ENCODE peak calls at places on chromosome 16, in nine cellular contexts. S is PC-3, J is OCI-LY7, U is SK-N-SH, Z is neural progenitor cell, D is HCT116, T is GM23338, C is GM23248, G is hepatocyte. O is an unnamed sample.

GRCh38 chr16:76705883-76706282 is 428.7 kb downstream of the CNTNAP4 start:
- DNase-seq in S (peak; percentile 21), J (no peak), C (no peak), G (peak; percentile 11), D (no peak), Z (no peak), U (no peak), T (no peak), O (no peak)

GRCh38 chr16:15792563-15792971 is 64.3 kb downstream of the MYH11 start:
- DNase-seq in T (no peak), Z (no peak), S (no peak), U (no peak), D (no peak), J (peak; percentile 61), G (no peak), C (no peak), O (no peak)

GRCh38 chr16:15650698-15651161 is 685 bp downstream of the NDE1 start:
- DNase-seq in D (no peak), Z (peak; percentile 60), J (peak; percentile 36), C (peak; percentile 65), G (peak; percentile 23), S (peak; percentile 21), U (peak; percentile 51), T (peak; percentile 75), O (peak; percentile 82)

GRCh38 chr16:16015849-16016248 is 66.4 kb downstream of the ABCC1 start:
- DNase-seq in C (no peak), D (no peak), G (no peak), S (no peak), Z (no peak), T (no peak), U (no peak), J (no peak), O (no peak)

GRCh38 chr16:7285520-7285919 is 47.1 kb upstream of the RBFOX1 start:
- DNase-seq in T (no peak), U (no peak), Z (no peak), D (no peak), G (no peak), C (no peak), S (no peak), J (no peak), O (no peak)

GRCh38 chr16:12092347-12092882 is 115.9 kb downstream of the SNX29 start:
- DNase-seq in Z (no peak), J (no peak), T (no peak), S (peak; percentile 48), D (peak; percentile 7), G (no peak), U (no peak), C (peak; percentile 77), O (no peak)

GRCh38 chr16:29719063-29719462 is 26.7 kb downstream of the C16orf54 start:
- DNase-seq in T (peak; percentile 24), U (no peak), S (no peak), J (no peak), Z (no peak), D (no peak), G (no peak), C (no peak), O (no peak)

GRCh38 chr16:85594621-85595298 is 18.4 kb upstream of the GSE1 start:
- DNase-seq in C (no peak), U (no peak), J (no peak), Z (no peak), D (no peak), S (no peak), G (no peak), T (no peak), O (no peak)

GRCh38 chr16:82792704-82793103 is 165.9 kb downstream of the CDH13 start:
- DNase-seq in Z (no peak), J (no peak), G (no peak), D (no peak), U (no peak), T (no peak), C (no peak), S (no peak), O (no peak)

GRCh38 chr16:68100504-68100903 is 15.3 kb downstream of the NFATC3 start:
- DNase-seq in C (no peak), J (no peak), T (no peak), Z (no peak), U (no peak), D (no peak), S (no peak), G (no peak), O (no peak)
- H3K79me2 ChIP-seq in C (peaks cover 95% of the 10 kb centered on the region), J (peaks cover 100% of the 10 kb centered on the region), T (peaks cover 98% of the 10 kb centered on the region), Z (peaks cover 100% of the 10 kb centered on the region), U (peaks cover 97% of the 10 kb centered on the region), D (peaks cover 81% of the 10 kb centered on the region), S (peaks cover 70% of the 10 kb centered on the region), G (peaks cover 99% of the 10 kb centered on the region), O (peaks cover 96% of the 10 kb centered on the region)

DNA sequence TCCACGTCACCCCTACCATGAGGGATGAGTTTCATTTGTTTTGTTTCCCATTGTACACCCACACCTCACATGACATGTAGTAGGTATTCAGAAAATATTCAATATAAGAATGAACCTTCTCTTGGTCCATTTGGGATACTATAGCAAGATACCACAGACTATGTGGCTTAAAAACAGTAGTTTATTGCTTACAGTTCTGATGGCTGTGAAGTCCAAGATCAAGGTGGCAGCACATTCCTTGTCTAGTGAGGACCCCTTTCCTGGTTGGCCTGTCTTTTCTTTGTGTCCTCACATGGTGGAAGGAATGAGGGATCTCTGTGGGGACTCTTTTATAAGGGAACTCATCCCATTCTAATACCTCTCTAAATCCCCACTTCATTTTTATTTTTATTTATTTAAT is 36.2 kb upstream of the CRYM start:
- DNase-seq in J (no peak), S (no peak), G (no peak), U (no peak), D (no peak), T (no peak), Z (no peak), C (no peak), O (no peak)
- TF ChIP-seq EZH2phosphoT487 in J (no peak), S (no peak), G (no peak), U (no peak), D (no peak), T (no peak), Z (no peak), C (no peak), O (no peak)

GRCh38 chr16:608019-608418 is 18.2 kb downstream of the RAB40C start:
- DNase-seq in Z (no peak), T (no peak), U (no peak), J (no peak), D (no peak), S (no peak), C (no peak), G (no peak), O (no peak)

GRCh38 chr16:603221-603620 is 13.4 kb downstream of the RAB40C start:
- DNase-seq in C (no peak), D (no peak), J (no peak), G (no peak), T (no peak), U (no peak), S (no peak), Z (no peak), O (no peak)

GRCh38 chr16:609316-609715 is 19.4 kb downstream of the RAB40C start:
- DNase-seq in C (no peak), J (no peak), D (no peak), S (no peak), U (no peak), T (no peak), Z (no peak), G (no peak), O (no peak)

GRCh38 chr16:609984-610383 is 20.1 kb downstream of the RAB40C start:
- DNase-seq in Z (no peak), T (no peak), S (no peak), G (peak; percentile 9), U (no peak), C (no peak), D (no peak), J (no peak), O (no peak)

DNA sequence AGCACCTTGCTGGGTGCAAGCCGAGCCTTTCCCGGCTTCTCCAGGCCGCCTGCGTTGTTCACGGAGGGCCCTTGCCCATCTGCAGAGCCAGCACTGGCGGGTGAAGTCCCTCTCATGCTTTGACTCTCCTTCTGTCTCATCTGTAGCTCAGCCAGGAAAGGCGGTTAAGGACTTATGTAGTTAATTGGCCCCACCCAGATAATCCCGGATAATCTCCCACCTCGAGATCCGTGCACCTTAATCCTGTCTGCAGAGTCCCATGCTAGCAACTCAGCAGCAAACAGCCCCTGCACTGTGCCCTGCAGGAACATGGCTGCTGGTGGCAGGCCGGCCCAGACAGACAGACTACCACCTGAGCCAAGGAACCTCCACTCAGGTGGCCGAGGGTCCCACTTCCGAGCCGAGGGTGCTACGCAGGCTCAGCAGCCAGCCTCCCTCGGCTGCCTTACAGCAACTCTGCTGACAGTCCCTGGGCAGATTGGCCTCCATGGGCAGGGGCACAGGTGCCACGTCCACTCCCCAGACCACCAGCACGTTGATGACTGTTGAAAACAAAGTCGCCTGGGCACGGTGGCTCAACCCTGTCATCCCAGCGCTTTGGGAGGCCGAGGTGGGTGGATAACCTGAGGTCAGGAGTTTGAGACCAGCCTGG is 16.9 kb downstream of the RAB40C start:
- DNase-seq in C (no peak), U (no peak), Z (no peak), G (no peak), J (no peak), D (no peak), S (no peak), T (no peak), O (no peak)
- H4K20me1 ChIP-seq in C (no peaks in the 10 kb centered on the region), U (peaks cover 6% of the 10 kb centered on the region), Z (no peaks in the 10 kb centered on the region), G (peaks cover 16% of the 10 kb centered on the region), J (no peaks in the 10 kb centered on the region), D (no peaks in the 10 kb centered on the region), S (no peaks in the 10 kb centered on the region), T (peaks cover 4% of the 10 kb centered on the region), O (no peaks in the 10 kb centered on the region)

GRCh38 chr16:19115148-19116021 is 1.6 kb downstream of the ITPRIPL2 start:
- DNase-seq in J (no peak), S (no peak), G (no peak), C (no peak), D (no peak), T (peak; percentile 82), U (peak; percentile 35), Z (no peak), O (no peak)

GRCh38 chr16:19118938-19119431 is 5.2 kb downstream of the ITPRIPL2 start:
- DNase-seq in J (no peak), S (peak; percentile 76), U (no peak), G (peak; percentile 63), Z (no peak), C (peak; percentile 96), D (no peak), T (no peak), O (no peak)

GRCh38 chr16:19116711-19117449 is 3.1 kb downstream of the ITPRIPL2 start:
- DNase-seq in Z (no peak), J (peak; percentile 19), D (no peak), C (peak; percentile 62), U (no peak), S (no peak), T (peak; percentile 19), G (no peak), O (no peak)

GRCh38 chr16:19123535-19124178 is 9.9 kb downstream of the ITPRIPL2 start:
- DNase-seq in Z (no peak), T (no peak), S (peak; percentile 63), G (peak; percentile 35), U (no peak), J (no peak), D (no peak), C (no peak), O (no peak)

GRCh38 chr16:19119564-19119963 is 5.8 kb downstream of the ITPRIPL2 start:
- DNase-seq in G (no peak), T (no peak), C (peak; percentile 94), U (no peak), J (peak; percentile 15), D (no peak), S (peak; percentile 81), Z (no peak), O (no peak)
- H3K79me2 ChIP-seq in G (peaks cover 51% of the 10 kb centered on the region), T (no peaks in the 10 kb centered on the region), C (peaks cover 66% of the 10 kb centered on the region), U (peaks cover 61% of the 10 kb centered on the region), J (no peaks in the 10 kb centered on the region), D (peaks cover 63% of the 10 kb centered on the region), S (peaks cover 64% of the 10 kb centered on the region), Z (no peaks in the 10 kb centered on the region), O (no peaks in the 10 kb centered on the region)